ENCODE peak calls at places on chromosomes 4 and X, in six cellular contexts. One of them, this sample, is unnamed.

GRCh38 chr4:125836597-125837195 is 521.9 kb downstream of the FAT4 start:
- DNase-seq in lower leg skin: no peak
- DNase-seq in upper lobe of right lung: no peak
- DNase-seq in A549: no peak
- DNase-seq in psoas muscle: no peak
- DNase-seq in vagina: no peak
- DNase-seq in this sample: no peak

GRCh38 chrX:149903889-149904748 is 23.1 kb downstream of the MAGEA8 start:
- DNase-seq in lower leg skin: no peak
- DNase-seq in upper lobe of right lung: no peak
- DNase-seq in A549: peak; percentile 3
- DNase-seq in psoas muscle: no peak
- DNase-seq in vagina: no peak
- DNase-seq in this sample: no peak

GRCh38 chr4:15339732-15340131 is 88.1 kb upstream of the C1QTNF7 start:
- DNase-seq in lower leg skin: no peak
- DNase-seq in upper lobe of right lung: no peak
- DNase-seq in A549: no peak
- DNase-seq in psoas muscle: no peak
- DNase-seq in vagina: no peak
- DNase-seq in this sample: no peak

GRCh38 chr4:41119867-41120295 is 94.5 kb downstream of the APBB2 start:
- DNase-seq in lower leg skin: peak; percentile 86
- DNase-seq in upper lobe of right lung: no peak
- DNase-seq in A549: no peak
- DNase-seq in psoas muscle: peak; percentile 31
- DNase-seq in vagina: no peak
- DNase-seq in this sample: no peak

GRCh38 chr4:111475696-111476095 is 669.6 kb upstream of the FAM241A start:
- DNase-seq in lower leg skin: no peak
- DNase-seq in upper lobe of right lung: no peak
- DNase-seq in A549: no peak
- DNase-seq in psoas muscle: no peak
- DNase-seq in vagina: no peak
- DNase-seq in this sample: no peak

GRCh38 chr4:38752393-38752961 is 30.3 kb downstream of the TLR10 start:
- DNase-seq in lower leg skin: no peak
- DNase-seq in upper lobe of right lung: no peak
- DNase-seq in A549: no peak
- DNase-seq in psoas muscle: no peak
- DNase-seq in vagina: no peak
- DNase-seq in this sample: no peak

GRCh38 chrX:68650491-68650890 is 3.0 kb downstream of the STARD8 start:
- DNase-seq in lower leg skin: no peak
- DNase-seq in upper lobe of right lung: no peak
- DNase-seq in A549: no peak
- DNase-seq in psoas muscle: no peak
- DNase-seq in vagina: no peak
- DNase-seq in this sample: no peak

GRCh38 chr4:160848901-160849735 is 1314.7 kb downstream of the FSTL5 start:
- DNase-seq in lower leg skin: no peak
- DNase-seq in upper lobe of right lung: no peak
- DNase-seq in A549: no peak
- DNase-seq in psoas muscle: no peak
- DNase-seq in vagina: no peak
- DNase-seq in this sample: no peak

GRCh38 chrX:103607385-103608304 is at the start of gene TCEAL3:
- DNase-seq in lower leg skin: peak; percentile 88
- DNase-seq in upper lobe of right lung: peak; percentile 82
- DNase-seq in A549: peak; percentile 15
- DNase-seq in psoas muscle: peak; percentile 64
- DNase-seq in vagina: no peak
- DNase-seq in this sample: peak; percentile 76

GRCh38 chrX:86348669-86349068 is 200.4 kb downstream of the DACH2 start:
- DNase-seq in lower leg skin: no peak
- DNase-seq in upper lobe of right lung: no peak
- DNase-seq in A549: no peak
- DNase-seq in psoas muscle: no peak
- DNase-seq in vagina: no peak
- DNase-seq in this sample: no peak

DNA sequence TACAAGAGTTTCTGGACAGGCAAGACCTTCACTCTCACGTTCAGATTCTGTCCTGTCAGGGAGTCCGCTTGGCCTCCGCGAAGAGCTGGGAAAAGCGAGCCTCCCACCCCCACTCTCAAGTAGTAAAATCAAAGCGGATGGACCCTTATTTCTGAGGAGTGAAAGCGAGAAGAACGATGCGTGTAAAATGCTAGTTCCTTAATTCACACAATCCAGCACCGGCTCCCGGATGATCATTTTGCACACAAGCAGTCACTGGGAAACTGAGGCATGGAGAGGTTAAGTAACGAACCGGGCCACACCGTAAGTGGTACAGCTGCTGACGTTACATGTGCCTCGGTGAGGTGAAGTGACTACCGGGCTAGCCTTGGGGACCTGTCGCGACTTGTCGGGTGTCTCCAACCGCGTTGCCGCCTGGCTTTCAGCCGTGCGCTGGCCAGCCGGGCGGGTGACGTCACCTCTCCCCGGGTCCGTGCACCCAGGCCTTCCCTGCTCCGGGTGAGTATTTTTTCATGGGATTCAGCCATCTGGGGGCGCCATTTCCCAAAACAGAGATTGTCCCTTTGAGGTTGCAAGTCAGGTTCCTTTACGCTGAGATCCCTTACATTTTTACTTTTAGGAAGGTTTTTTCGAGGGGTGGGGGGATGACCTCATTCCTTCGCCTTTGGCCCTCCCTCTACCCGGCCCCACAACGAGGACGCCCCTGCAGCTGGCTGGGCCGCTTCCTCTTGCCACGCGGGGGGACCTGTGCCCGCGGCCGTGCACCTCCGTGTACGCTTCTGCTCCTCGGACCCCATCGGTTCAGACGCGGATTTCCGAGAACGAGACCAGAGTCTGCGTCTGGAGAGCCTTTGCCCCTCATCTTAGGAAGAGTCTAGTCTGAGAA is 3.4 kb upstream of the SFRP2 start:
- DNase-seq in lower leg skin: peak; percentile 89
- DNase-seq in upper lobe of right lung: peak; percentile 76
- DNase-seq in A549: no peak
- DNase-seq in psoas muscle: peak; percentile 74
- DNase-seq in vagina: no peak
- DNase-seq in this sample: no peak
- H3K4me3 ChIP-seq in lower leg skin: no peak overlapping the region
- H3K4me3 ChIP-seq in upper lobe of right lung: peak overlapping the region; percentile 19
- H3K4me3 ChIP-seq in A549: no peak overlapping the region
- H3K4me3 ChIP-seq in psoas muscle: peak overlapping the region; percentile 42
- H3K4me3 ChIP-seq in vagina: peak overlapping the region; percentile 45
- H3K4me3 ChIP-seq in this sample: no peak overlapping the region

GRCh38 chrX:28590394-28590793 is 3.1 kb downstream of the IL1RAPL1 start:
- DNase-seq in lower leg skin: no peak
- DNase-seq in upper lobe of right lung: no peak
- DNase-seq in A549: no peak
- DNase-seq in psoas muscle: no peak
- DNase-seq in vagina: no peak
- DNase-seq in this sample: no peak

GRCh38 chrX:28586291-28586690 is 955 bp upstream of the IL1RAPL1 start:
- DNase-seq in lower leg skin: no peak
- DNase-seq in upper lobe of right lung: no peak
- DNase-seq in A549: no peak
- DNase-seq in psoas muscle: no peak
- DNase-seq in vagina: no peak
- DNase-seq in this sample: no peak

GRCh38 chrX:28586891-28587635 is at the start of gene IL1RAPL1:
- DNase-seq in lower leg skin: no peak
- DNase-seq in upper lobe of right lung: no peak
- DNase-seq in A549: peak; percentile 5
- DNase-seq in psoas muscle: no peak
- DNase-seq in vagina: no peak
- DNase-seq in this sample: no peak

GRCh38 chrX:28591542-28591941 is 4.3 kb downstream of the IL1RAPL1 start:
- DNase-seq in lower leg skin: no peak
- DNase-seq in upper lobe of right lung: no peak
- DNase-seq in A549: no peak
- DNase-seq in psoas muscle: no peak
- DNase-seq in vagina: no peak
- DNase-seq in this sample: no peak

DNA sequence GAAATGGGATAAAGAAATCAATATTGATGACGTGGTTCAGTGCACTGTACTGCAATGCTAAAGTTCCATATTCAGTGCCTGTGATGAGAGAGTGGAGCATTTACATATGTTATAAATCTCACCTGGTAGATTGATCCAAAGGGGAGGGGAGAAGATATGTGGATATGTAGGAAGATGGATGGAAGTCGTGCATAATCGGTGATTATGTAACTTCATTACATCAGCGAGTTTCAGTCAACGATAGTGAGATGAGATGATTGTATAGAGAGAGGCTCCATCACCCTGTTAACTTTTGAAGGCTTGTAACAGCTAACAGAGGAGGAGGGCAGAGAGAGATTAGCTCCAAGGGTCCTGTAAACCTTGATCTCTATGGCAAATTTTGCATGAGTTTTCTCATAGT is 1.8 kb downstream of the IL1RAPL1 start:
- DNase-seq in lower leg skin: no peak
- DNase-seq in upper lobe of right lung: no peak
- DNase-seq in A549: no peak
- DNase-seq in psoas muscle: no peak
- DNase-seq in vagina: no peak
- DNase-seq in this sample: no peak
- H3K4me3 ChIP-seq in lower leg skin: no peak overlapping the region
- H3K4me3 ChIP-seq in upper lobe of right lung: no peak overlapping the region
- H3K4me3 ChIP-seq in A549: no peak overlapping the region
- H3K4me3 ChIP-seq in psoas muscle: peak overlapping the region; percentile 13
- H3K4me3 ChIP-seq in vagina: no peak overlapping the region
- H3K4me3 ChIP-seq in this sample: no peak overlapping the region

DNA sequence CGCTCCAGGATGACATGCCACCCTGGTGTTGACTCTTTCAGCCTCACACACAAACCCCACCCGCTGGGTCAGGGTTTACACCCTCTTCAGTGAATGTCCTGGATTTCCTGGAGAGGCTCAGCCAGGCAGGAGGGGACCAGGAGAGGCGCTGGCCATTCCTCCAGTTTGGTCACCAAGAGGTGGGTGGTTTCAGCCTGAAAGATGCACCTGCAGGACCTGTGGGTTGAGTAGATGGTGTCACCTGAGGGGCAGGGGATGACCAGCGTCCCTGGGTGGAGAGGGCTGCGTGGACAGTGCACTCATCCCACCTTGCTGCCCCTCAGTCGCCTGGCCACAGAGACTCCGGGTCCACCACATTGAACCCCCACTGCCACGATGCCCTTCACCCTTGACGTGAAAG is 179.7 kb downstream of the ASMT start:
- DNase-seq in lower leg skin: peak; percentile 63
- DNase-seq in upper lobe of right lung: no peak
- DNase-seq in A549: no peak
- DNase-seq in psoas muscle: no peak
- DNase-seq in vagina: peak; percentile 4
- DNase-seq in this sample: no peak
- H3K4me3 ChIP-seq in lower leg skin: no peak overlapping the region
- H3K4me3 ChIP-seq in upper lobe of right lung: no peak overlapping the region
- H3K4me3 ChIP-seq in A549: no peak overlapping the region
- H3K4me3 ChIP-seq in psoas muscle: no peak overlapping the region
- H3K4me3 ChIP-seq in vagina: no peak overlapping the region
- H3K4me3 ChIP-seq in this sample: no peak overlapping the region

DNA sequence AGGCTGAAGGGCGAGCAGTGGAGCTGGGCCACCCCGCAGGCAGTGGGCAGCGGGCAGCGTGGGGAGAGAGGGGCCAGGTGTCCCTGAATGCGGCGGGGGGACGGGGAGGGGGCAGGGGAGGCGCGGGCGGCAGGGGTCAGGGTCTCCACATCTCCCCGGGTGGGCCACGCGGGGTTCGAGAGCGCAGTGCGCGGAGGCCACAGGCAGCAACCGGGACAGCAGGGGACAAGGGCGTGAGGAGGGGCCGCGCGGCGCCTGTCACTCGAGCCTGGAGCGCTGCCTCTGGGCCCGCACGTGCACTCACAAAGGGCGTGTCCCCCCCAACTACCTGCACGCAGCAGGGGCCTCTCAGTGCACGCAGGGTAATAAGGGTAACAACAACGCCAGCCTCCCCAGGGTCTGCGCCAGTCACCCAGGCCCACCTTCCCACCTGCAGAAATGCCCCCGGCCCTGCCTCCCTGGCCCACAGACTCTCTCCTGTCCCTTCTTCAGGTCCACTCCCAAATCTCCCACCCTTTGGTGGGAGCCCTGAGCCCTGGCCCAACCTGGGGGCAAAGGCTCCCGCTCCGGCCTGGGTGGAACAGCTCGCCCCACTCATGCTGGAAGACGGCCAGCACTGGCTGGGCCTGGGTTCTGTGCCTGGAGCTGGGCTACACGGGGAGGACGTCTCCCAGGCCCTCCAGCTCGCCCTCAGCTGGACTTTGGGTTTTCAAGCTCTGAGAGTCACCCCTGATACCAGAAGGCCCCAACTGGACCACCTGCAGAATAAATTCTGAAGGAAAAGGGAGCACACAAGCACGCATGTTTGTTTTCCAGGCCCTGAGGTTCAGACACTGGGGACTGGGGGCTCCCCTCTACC is 53.2 kb downstream of the ZFYVE28 start:
- DNase-seq in lower leg skin: no peak
- DNase-seq in upper lobe of right lung: peak; percentile 57
- DNase-seq in A549: no peak
- DNase-seq in psoas muscle: no peak
- DNase-seq in vagina: no peak
- DNase-seq in this sample: no peak
- H3K4me3 ChIP-seq in lower leg skin: peak overlapping the region; percentile 43
- H3K4me3 ChIP-seq in upper lobe of right lung: peak overlapping the region; percentile 58
- H3K4me3 ChIP-seq in A549: no peak overlapping the region
- H3K4me3 ChIP-seq in psoas muscle: peak overlapping the region; percentile 56
- H3K4me3 ChIP-seq in vagina: peak overlapping the region; percentile 62
- H3K4me3 ChIP-seq in this sample: peak overlapping the region; percentile 45

This sample was measured in uterus.